ENCODE peak calls at places on chromosome 20, in six cellular contexts. N is effector memory CD4-positive, alpha-beta T cell; W is kidney epithelial cell; K is cardiac muscle cell; X is A549; R is heart right ventricle. C is an unnamed sample.

GRCh38 chr20:1302578-1303541 is 26.1 kb downstream of the SDCBP2 start:
- DNase-seq in X (no peak), K (no peak), N (no peak), W (no peak), R (no peak), C (no peak)

GRCh38 chr20:15058836-15059235 is 721.4 kb upstream of the FLRT3 start:
- DNase-seq in K (no peak), N (no peak), W (no peak), R (no peak), X (no peak), C (no peak)

GRCh38 chr20:37475258-37475657 is 45.8 kb upstream of the NNAT start:
- DNase-seq in R (no peak), W (no peak), K (no peak), X (no peak), N (no peak), C (no peak)

GRCh38 chr20:754904-755303 is 13.4 kb downstream of the SLC52A3 start:
- DNase-seq in R (no peak), K (no peak), W (no peak), X (no peak), N (no peak), C (no peak)

GRCh38 chr20:34951652-34952051 is 4.0 kb downstream of the GSS start:
- DNase-seq in W (no peak), X (no peak), K (no peak), N (no peak), R (peak; percentile 39), C (peak; percentile 57)

GRCh38 chr20:63083831-63084562 is 77.2 kb upstream of the BHLHE23 start:
- DNase-seq in X (no peak), N (no peak), W (no peak), K (no peak), R (peak; percentile 7), C (peak; percentile 6)

GRCh38 chr20:63124092-63124781 is 91.7 kb downstream of the YTHDF1 start:
- DNase-seq in R (peak; percentile 4), N (no peak), W (no peak), K (no peak), X (no peak), C (peak; percentile 22)

GRCh38 chr20:36506253-36506652 is 35.1 kb upstream of the MYL9 start:
- DNase-seq in R (no peak), W (no peak), X (peak; percentile 40), N (no peak), K (peak; percentile 39), C (no peak)

GRCh38 chr20:22511943-22512910 is 72.1 kb downstream of the FOXA2 start:
- DNase-seq in R (no peak), X (peak; percentile 42), N (no peak), K (peak; percentile 14), W (no peak), C (no peak)

GRCh38 chr20:51531141-51531710 is 11.3 kb downstream of the NFATC2 start:
- DNase-seq in W (peak; percentile 41), X (peak; percentile 14), N (peak; percentile 68), R (no peak), K (no peak), C (no peak)

GRCh38 chr20:41344477-41344876 is 3.9 kb downstream of the LPIN3 start:
- DNase-seq in X (no peak), R (no peak), N (no peak), K (no peak), W (no peak), C (no peak)

GRCh38 chr20:59028812-59029211 is 3.3 kb downstream of the ATP5F1E start:
- DNase-seq in K (no peak), R (no peak), N (no peak), X (no peak), W (no peak), C (no peak)
- H3K4me3 ChIP-seq in K (peak overlapping the region; percentile 1), R (no peak overlapping the region), N (no peak overlapping the region), X (no peak overlapping the region), W (peak overlapping the region; percentile 29), C (peak overlapping the region; percentile 2)

GRCh38 chr20:46402236-46402886 is 4.1 kb downstream of the ELMO2 start:
- DNase-seq in N (no peak), X (no peak), R (no peak), K (no peak), W (no peak), C (no peak)

GRCh38 chr20:46400253-46400652 is 6.2 kb downstream of the ELMO2 start:
- DNase-seq in K (peak; percentile 37), R (no peak), N (no peak), W (no peak), X (no peak), C (peak; percentile 24)

GRCh38 chr20:46400828-46401477 is 5.5 kb downstream of the ELMO2 start:
- DNase-seq in N (peak; percentile 9), W (no peak), K (no peak), X (no peak), R (no peak), C (no peak)

GRCh38 chr20:46399401-46399800 is 7.0 kb downstream of the ELMO2 start:
- DNase-seq in X (no peak), W (no peak), N (no peak), R (no peak), K (no peak), C (no peak)

GRCh38 chr20:46401478-46401860 is 4.9 kb downstream of the ELMO2 start:
- DNase-seq in N (no peak), W (no peak), R (no peak), K (no peak), X (no peak), C (no peak)
- H3K4me3 ChIP-seq in N (peak overlapping the region; percentile 27), W (no peak overlapping the region), R (no peak overlapping the region), K (no peak overlapping the region), X (no peak overlapping the region), C (peak overlapping the region; percentile 47)

GRCh38 chr20:19975436-19975799 is 41.7 kb upstream of the NAA20 start:
- DNase-seq in X (peak; percentile 69), N (no peak), W (no peak), K (no peak), R (no peak), C (no peak)
- H3K4me3 ChIP-seq in X (peak overlapping the region; percentile 65), N (no peak overlapping the region), W (peak overlapping the region; percentile 61), K (no peak overlapping the region), R (peak overlapping the region; percentile 56), C (peak overlapping the region; percentile 64)

GRCh38 chr20:48619126-48620101 is 208.4 kb downstream of the PREX1 start:
- DNase-seq in X (no peak), N (no peak), K (no peak), R (peak; percentile 47), W (no peak), C (peak; percentile 52)
- H3K4me3 ChIP-seq in X (no peak overlapping the region), N (no peak overlapping the region), K (no peak overlapping the region), R (no peak overlapping the region), W (no peak overlapping the region), C (no peak overlapping the region)

GRCh38 chr20:25058051-25058796 is at the start of gene ACSS1:
- DNase-seq in X (peak; percentile 54), K (no peak), N (peak; percentile 59), W (no peak), R (peak; percentile 80), C (peak; percentile 67)

GRCh38 chr20:25057234-25058050 is 497 bp downstream of the ACSS1 start:
- DNase-seq in W (no peak), N (peak; percentile 89), X (peak; percentile 64), R (peak; percentile 81), K (peak; percentile 50), C (peak; percentile 85)

GRCh38 chr20:25054995-25055629 is 2.8 kb downstream of the ACSS1 start:
- DNase-seq in K (no peak), W (no peak), X (no peak), R (no peak), N (no peak), C (no peak)

GRCh38 chr20:25055711-25056492 is 2.0 kb downstream of the ACSS1 start:
- DNase-seq in W (no peak), X (no peak), K (no peak), R (no peak), N (no peak), C (no peak)

GRCh38 chr20:25056601-25057233 is 1.2 kb downstream of the ACSS1 start:
- DNase-seq in N (no peak), X (no peak), W (no peak), R (no peak), K (no peak), C (no peak)
- H3K4me3 ChIP-seq in N (peak overlapping the region; percentile 82), X (peak overlapping the region; percentile 90), W (peak overlapping the region; percentile 53), R (peak overlapping the region; percentile 92), K (peak overlapping the region; percentile 16), C (peak overlapping the region; percentile 86)

DNA sequence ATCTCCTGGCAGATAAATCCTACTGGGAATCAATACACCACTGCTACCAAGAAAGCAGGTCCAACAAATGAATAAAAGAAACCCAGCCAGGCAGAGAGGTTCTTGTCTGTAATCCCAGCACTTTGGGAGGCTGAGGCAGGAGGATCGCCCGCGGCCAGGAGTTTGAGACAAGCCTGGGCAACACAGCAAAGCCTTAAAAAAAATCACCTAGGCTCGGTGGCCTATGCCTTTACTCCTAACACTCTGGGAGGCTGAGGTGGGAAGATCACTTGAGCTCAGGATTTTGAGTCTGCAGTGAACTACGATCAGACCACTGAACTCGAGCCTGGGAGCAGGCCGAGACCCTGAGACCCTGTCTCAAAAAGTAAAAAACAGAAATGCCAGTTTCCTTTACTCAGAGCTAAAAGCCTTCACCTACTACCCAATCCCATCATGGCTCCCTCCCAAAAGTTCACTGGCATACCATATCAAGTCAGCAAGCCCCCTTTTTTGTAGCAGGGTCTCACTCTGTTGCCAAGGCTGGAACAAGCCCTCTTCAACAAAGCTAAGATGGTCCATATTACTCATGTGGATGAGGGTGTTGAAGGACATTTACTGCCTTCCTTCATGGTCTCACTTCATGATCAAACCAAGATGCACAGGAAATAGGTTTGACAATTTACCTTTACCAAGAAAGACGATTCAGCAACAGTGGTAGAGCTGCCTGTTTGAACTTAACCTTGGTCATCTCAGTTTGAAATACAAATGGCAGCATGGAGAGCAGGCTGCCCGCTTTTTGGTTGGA is 5.3 kb downstream of the SNX5 start:
- DNase-seq in X (no peak), R (no peak), W (no peak), K (no peak), N (no peak), C (no peak)
- H3K4me3 ChIP-seq in X (no peak overlapping the region), R (no peak overlapping the region), W (no peak overlapping the region), K (no peak overlapping the region), N (peak overlapping the region; percentile 4), C (peak overlapping the region; percentile 3)

DNA sequence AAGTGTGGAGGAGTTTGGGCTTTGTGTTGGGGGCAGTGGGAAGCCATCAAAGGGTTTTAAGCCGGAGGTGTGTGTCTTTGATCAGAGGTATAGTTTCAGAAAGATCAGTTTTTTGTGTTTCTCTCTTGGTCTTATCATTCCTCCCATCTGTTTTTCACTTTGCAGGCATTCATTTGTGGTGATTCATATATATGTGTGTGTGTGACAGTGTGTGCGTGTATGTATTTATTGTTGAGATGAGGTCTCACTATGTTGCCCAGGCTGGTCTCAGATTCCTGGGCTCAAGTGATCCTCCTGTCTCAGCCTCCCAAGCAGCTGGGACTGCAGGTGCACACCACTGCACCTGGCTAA is 11.1 kb upstream of the SERINC3 start:
- DNase-seq in N (no peak), X (no peak), W (no peak), R (no peak), K (no peak), C (no peak)
- H3K4me3 ChIP-seq in N (no peak overlapping the region), X (no peak overlapping the region), W (no peak overlapping the region), R (peak overlapping the region; percentile 63), K (peak overlapping the region; percentile 54), C (peak overlapping the region; percentile 88)

C was measured in psoas muscle.